ENCODE peak calls at places on chromosomes 6 and 20, in five cellular contexts. C is effector CD8-positive, alpha-beta T cell; L is GM19239; D is EL; O is PC-9. K is an unnamed sample.

GRCh38 chr6:168045141-168045691 is 33.8 kb downstream of the FRMD1 start:
- DNase-seq in C (no peak), L (no peak), D (no peak), O (no peak), K (no peak)

GRCh38 chr6:42845327-42845694 is 34.1 kb upstream of the RPL7L1 start:
- DNase-seq in C (no peak), L (no peak), D (no peak), O (no peak), K (no peak)

GRCh38 chr6:109381007-109381746 is 1.1 kb downstream of the CD164 start:
- DNase-seq in C (no peak), L (no peak), D (peak; percentile 17), O (no peak), K (no peak)

GRCh38 chr20:1242530-1242929 is 16.7 kb downstream of the RAD21L1 start:
- DNase-seq in C (no peak), L (no peak), D (peak; percentile 91), O (no peak), K (no peak)

GRCh38 chr6:43948527-43949450 is 178.5 kb downstream of the MRPL14 start:
- DNase-seq in C (no peak), L (no peak), D (peak; percentile 86), O (no peak), K (no peak)

GRCh38 chr6:148968636-148969270 is 221.9 kb downstream of the UST start:
- DNase-seq in C (no peak), L (no peak), D (peak; percentile 37), O (no peak), K (no peak)

GRCh38 chr6:113411006-113411405 is 446.1 kb upstream of the MARCKS start:
- DNase-seq in C (no peak), L (no peak), D (peak; percentile 44), O (peak; percentile 27), K (no peak)

GRCh38 chr20:48614593-48615274 is 213.1 kb downstream of the PREX1 start:
- DNase-seq in C (no peak), L (no peak), D (no peak), O (peak; percentile 64), K (no peak)

GRCh38 chr20:38275815-38276550 is 15.4 kb upstream of the KIAA1755 start:
- DNase-seq in C (no peak), L (no peak), D (peak; percentile 90), O (peak; percentile 22), K (no peak)

GRCh38 chr6:6851059-6851658 is 256.6 kb upstream of the RREB1 start:
- DNase-seq in C (no peak), L (no peak), D (peak; percentile 98), O (peak; percentile 39), K (peak; percentile 80)

GRCh38 chr6:42406296-42407280 is 45.1 kb downstream of the TRERF1 start:
- DNase-seq in C (no peak), L (no peak), D (peak; percentile 19), O (no peak), K (no peak)

GRCh38 chr20:63544958-63545516 is 2.5 kb downstream of the SRMS start:
- DNase-seq in C (no peak), L (no peak), D (peak; percentile 37), O (peak; percentile 96), K (no peak)

GRCh38 chr6:7532232-7532631 is 9.2 kb upstream of the DSP start:
- DNase-seq in C (no peak), L (no peak), D (no peak), O (peak; percentile 72), K (peak; percentile 78)

GRCh38 chr6:167795874-167796667 is 30.6 kb upstream of the AFDN start:
- DNase-seq in C (no peak), L (no peak), D (no peak), O (peak; percentile 46), K (peak; percentile 48)